ENCODE peak calls at places on chromosomes 13 and 19, in five cellular contexts. I, L, J, A and G are unnamed samples.

GRCh38 chr19:29687244-29687896 is 22.1 kb downstream of the PLEKHF1 start:
- DNase-seq in I (no peak), L (peak; percentile 98), J (peak; percentile 99), A (peak; percentile 99), G (no peak)

GRCh38 chr19:22517496-22518411 is 95.6 kb upstream of the ZNF98 start:
- DNase-seq in I (no peak), L (no peak), J (no peak), A (no peak), G (no peak)

GRCh38 chr13:57527114-57527770 is 104.3 kb upstream of the PCDH17 start:
- DNase-seq in I (no peak), L (no peak), J (no peak), A (no peak), G (no peak)

GRCh38 chr13:48896312-48896711 is 79.4 kb upstream of the FNDC3A start:
- DNase-seq in I (no peak), L (peak; percentile 87), J (peak; percentile 56), A (peak; percentile 73), G (no peak)

GRCh38 chr19:39128511-39129079 is 3.0 kb downstream of the PAK4 start:
- DNase-seq in I (no peak), L (no peak), J (no peak), A (no peak), G (peak; percentile 53)

GRCh38 chr13:22967669-22968068 is 213.1 kb upstream of the SGCG start:
- DNase-seq in I (no peak), L (no peak), J (no peak), A (no peak), G (no peak)

GRCh38 chr13:27789153-27789494 is 3.2 kb upstream of the GSX1 start:
- DNase-seq in I (no peak), L (no peak), J (no peak), A (no peak), G (no peak)

GRCh38 chr19:1064661-1065605 is 2.0 kb upstream of the ARHGAP45 start:
- DNase-seq in I (peak; percentile 81), L (peak; percentile 68), J (peak; percentile 51), A (peak; percentile 69), G (peak; percentile 73)

GRCh38 chr19:14369399-14370168 is 11.7 kb upstream of the ADGRE5 start:
- DNase-seq in I (no peak), L (peak; percentile 64), J (peak; percentile 70), A (peak; percentile 41), G (no peak)

DNA sequence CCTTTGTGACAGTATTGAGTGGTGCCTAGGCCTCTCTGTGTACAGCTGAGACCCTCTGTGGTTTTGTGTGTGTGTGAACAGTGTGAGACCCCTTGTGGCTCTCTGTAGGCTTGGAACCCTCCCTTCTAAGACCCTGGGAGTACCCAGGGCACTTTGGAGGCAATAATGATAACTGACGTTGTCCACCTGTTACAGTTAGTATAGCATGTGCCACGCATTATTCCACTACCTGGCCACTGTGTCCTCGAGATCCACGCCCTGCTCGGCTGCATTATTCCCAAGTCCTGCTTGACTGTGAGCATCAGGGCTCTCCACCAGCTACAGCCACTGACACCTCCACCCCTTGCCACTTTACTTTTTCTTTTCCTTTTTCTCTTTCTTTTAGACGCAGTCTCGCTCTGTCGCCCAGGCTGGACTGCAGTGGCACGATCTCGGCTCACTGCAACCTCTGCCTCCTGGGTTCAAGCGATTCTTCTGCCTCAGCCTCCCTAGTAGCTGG is 2.0 kb downstream of the GRAMD1A start:
- DNase-seq in I (no peak), L (no peak), J (no peak), A (no peak), G (no peak)
- H3K9ac ChIP-seq in I (no peak overlapping the region), L (no peak overlapping the region), J (peak overlapping the region; percentile 91), A (no peak overlapping the region), G (peak overlapping the region; percentile 91)

GRCh38 chr19:3506384-3507340 is 551 bp downstream of the FZR1 start:
- DNase-seq in I (no peak), L (no peak), J (no peak), A (no peak), G (peak; percentile 45)

GRCh38 chr19:3507371-3508120 is 1.4 kb downstream of the FZR1 start:
- DNase-seq in I (peak; percentile 79), L (no peak), J (no peak), A (no peak), G (peak; percentile 45)

GRCh38 chr19:3503036-3503572 is 2.6 kb upstream of the DOHH start:
- DNase-seq in I (no peak), L (peak; percentile 78), J (peak; percentile 26), A (no peak), G (no peak)

GRCh38 chr19:3505598-3506383 is at the start of gene FZR1:
- DNase-seq in I (peak; percentile 98), L (peak; percentile 98), J (peak; percentile 92), A (peak; percentile 98), G (peak; percentile 99)

DNA sequence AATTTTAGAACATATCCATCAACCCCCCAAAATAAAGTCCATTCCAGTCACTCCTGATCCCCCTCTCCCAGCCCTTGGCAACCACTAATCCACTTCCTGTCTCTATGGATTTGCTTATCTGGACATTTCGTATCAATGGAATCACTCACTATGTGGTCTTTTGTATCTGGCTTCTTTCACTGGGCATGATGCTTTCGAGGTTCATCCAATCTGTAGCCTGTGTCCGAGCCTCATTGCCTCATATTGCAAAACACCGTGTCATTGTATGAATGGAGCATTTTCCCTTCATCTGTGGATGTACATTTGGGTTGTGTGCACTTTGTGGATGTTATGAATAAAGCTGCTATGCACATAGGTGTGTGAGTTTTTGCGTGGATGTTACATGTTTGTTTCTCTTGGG is 1.4 kb upstream of the FZR1 start:
- DNase-seq in I (no peak), L (no peak), J (no peak), A (no peak), G (no peak)
- H3K9ac ChIP-seq in I (no peak overlapping the region), L (no peak overlapping the region), J (no peak overlapping the region), A (no peak overlapping the region), G (no peak overlapping the region)

DNA sequence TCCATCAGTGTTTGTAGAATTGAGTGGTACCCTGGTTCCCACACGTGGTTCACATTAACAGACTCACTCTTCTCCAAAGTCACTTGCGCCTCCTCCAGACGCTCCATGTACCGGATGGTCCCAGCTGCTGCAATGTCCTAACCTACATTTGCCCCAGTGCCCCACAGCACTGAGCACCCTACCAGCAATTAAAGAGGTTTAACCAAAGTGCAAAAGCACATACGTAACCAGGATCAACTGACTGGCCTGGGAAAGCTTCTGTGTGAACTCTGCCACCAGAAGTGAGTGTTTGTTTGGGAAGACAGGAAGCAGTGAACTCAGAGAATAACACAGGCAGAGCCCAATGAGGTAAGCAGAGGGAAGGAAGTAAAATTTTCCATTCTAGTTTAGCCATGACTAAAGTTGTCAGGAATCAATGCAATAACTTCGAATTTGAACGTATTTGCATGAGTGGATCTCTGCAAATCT is 7.3 kb upstream of the MEDAG start:
- DNase-seq in I (no peak), L (peak; percentile 98), J (peak; percentile 98), A (peak; percentile 97), G (no peak)
- H3K9ac ChIP-seq in I (no peak overlapping the region), L (no peak overlapping the region), J (peak overlapping the region; percentile 77), A (no peak overlapping the region), G (no peak overlapping the region)

DNA sequence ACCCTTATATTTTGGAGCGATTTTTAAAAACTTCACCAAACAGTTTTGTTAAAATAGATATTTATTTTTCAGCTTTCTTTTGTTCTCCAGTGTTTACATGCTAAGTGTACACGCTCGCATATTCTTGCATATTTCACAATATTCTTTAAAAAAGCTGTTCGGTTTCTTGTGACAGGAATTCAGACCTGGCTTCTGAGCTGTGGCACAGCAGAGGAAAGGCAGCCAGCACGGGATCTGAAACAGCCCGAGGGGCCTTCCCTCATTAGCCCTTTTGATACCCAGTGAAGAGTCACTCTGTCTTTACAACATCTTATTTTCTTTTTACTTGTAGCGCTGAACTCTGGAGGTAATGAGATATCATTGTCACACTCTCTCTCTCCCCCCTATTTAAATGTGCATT is 234.0 kb downstream of the B3GLCT start:
- DNase-seq in I (no peak), L (no peak), J (no peak), A (no peak), G (no peak)
- H3K9ac ChIP-seq in I (no peak overlapping the region), L (no peak overlapping the region), J (no peak overlapping the region), A (no peak overlapping the region), G (no peak overlapping the region)